ENCODE peak calls at places on chromosome 9, in seven cellular contexts. Y, J, S, Z, I, O and L are unnamed samples.
A peak's percentile ranks its signal among the peaks of the same experiment; 100 is the strongest.

GRCh38 chr9:130265431-130266235 is at the start of gene HMCN2:
- DNase-seq in Y (no peak), J (no peak), S (no peak), Z (peak; percentile 56), I (peak; percentile 30), O (no peak), L (no peak)

GRCh38 chr9:83304686-83305085 is 233.5 kb downstream of the FRMD3 start:
- DNase-seq in Y (no peak), J (no peak), S (peak; percentile 90), Z (peak; percentile 88), I (peak; percentile 89), O (no peak), L (no peak)

GRCh38 chr9:121699271-121700164 is 48.1 kb downstream of the DAB2IP start:
- DNase-seq in Y (peak; percentile 10), J (no peak), S (no peak), Z (peak; percentile 77), I (peak; percentile 74), O (peak; percentile 71), L (peak; percentile 30)

GRCh38 chr9:69173891-69174644 is at the start of gene TJP2:
- DNase-seq in Y (no peak), J (peak; percentile 13), S (peak; percentile 59), Z (peak; percentile 79), I (peak; percentile 83), O (peak; percentile 53), L (peak; percentile 49)

GRCh38 chr9:89922099-89922498 is 317.3 kb downstream of the GADD45G start:
- DNase-seq in Y (no peak), J (no peak), S (no peak), Z (no peak), I (no peak), O (no peak), L (no peak)

GRCh38 chr9:81592890-81593271 is 96.5 kb downstream of the TLE1 start:
- DNase-seq in Y (no peak), J (no peak), S (no peak), Z (peak; percentile 36), I (no peak), O (no peak), L (no peak)

GRCh38 chr9:97963232-97963631 is 19.9 kb upstream of the ANP32B start:
- DNase-seq in Y (no peak), J (no peak), S (no peak), Z (no peak), I (no peak), O (no peak), L (no peak)

GRCh38 chr9:69223605-69224004 is 49.5 kb downstream of the TJP2 start:
- DNase-seq in Y (no peak), J (no peak), S (peak; percentile 30), Z (no peak), I (peak; percentile 77), O (no peak), L (peak; percentile 51)

GRCh38 chr9:37760416-37761165 is 7.0 kb downstream of the TRMT10B start:
- DNase-seq in Y (no peak), J (no peak), S (peak; percentile 49), Z (no peak), I (peak; percentile 79), O (no peak), L (peak; percentile 39)

GRCh38 chr9:99835581-99835980 is 13.9 kb downstream of the NR4A3 start:
- DNase-seq in Y (no peak), J (no peak), S (no peak), Z (no peak), I (no peak), O (no peak), L (no peak)

GRCh38 chr9:98906273-98907040 is 37.2 kb upstream of the COL15A1 start:
- DNase-seq in Y (no peak), J (no peak), S (no peak), Z (peak; percentile 62), I (no peak), O (no peak), L (no peak)

GRCh38 chr9:69898714-69899209 is 78.1 kb downstream of the CFAP95 start:
- DNase-seq in Y (no peak), J (no peak), S (peak; percentile 68), Z (no peak), I (peak; percentile 81), O (no peak), L (peak; percentile 99)

GRCh38 chr9:120723547-120723946 is 9.3 kb upstream of the MEGF9 start:
- DNase-seq in Y (no peak), J (no peak), S (peak; percentile 71), Z (no peak), I (peak; percentile 78), O (no peak), L (no peak)

GRCh38 chr9:91676042-91676441 is 252.4 kb upstream of the NFIL3 start:
- DNase-seq in Y (no peak), J (no peak), S (no peak), Z (no peak), I (peak; percentile 72), O (no peak), L (peak; percentile 54)

GRCh38 chr9:81993656-81994055 is 5.1 kb downstream of the SPATA31D1 start:
- DNase-seq in Y (no peak), J (no peak), S (no peak), Z (no peak), I (no peak), O (no peak), L (no peak)

GRCh38 chr9:117403848-117404247 is 11.0 kb downstream of the ASTN2 start:
- DNase-seq in Y (no peak), J (no peak), S (no peak), Z (no peak), I (no peak), O (no peak), L (no peak)

GRCh38 chr9:30670805-30671562 is 1713.5 kb upstream of the ACO1 start:
- DNase-seq in Y (no peak), J (no peak), S (no peak), Z (no peak), I (no peak), O (no peak), L (no peak)

GRCh38 chr9:89606567-89607311 is 1.9 kb downstream of the GADD45G start:
- DNase-seq in Y (no peak), J (no peak), S (no peak), Z (peak; percentile 32), I (peak; percentile 75), O (peak; percentile 22), L (peak; percentile 60)

GRCh38 chr9:133742849-133743444 is 4.8 kb upstream of the SARDH start:
- DNase-seq in Y (peak; percentile 55), J (peak; percentile 38), S (peak; percentile 27), Z (peak; percentile 71), I (peak; percentile 66), O (peak; percentile 72), L (peak; percentile 69)

GRCh38 chr9:33884856-33885701 is 68.1 kb downstream of the UBE2R2 start:
- DNase-seq in Y (no peak), J (no peak), S (peak; percentile 20), Z (no peak), I (peak; percentile 28), O (no peak), L (peak; percentile 7)

GRCh38 chr9:113482991-113483675 is 19.6 kb downstream of the RGS3 start:
- DNase-seq in Y (no peak), J (no peak), S (no peak), Z (no peak), I (no peak), O (no peak), L (no peak)